ENCODE peak calls at places on chromosome 6, in six cellular contexts. One of them, this sample, is unnamed.

GRCh38 chr6:37381579-37381978 is 27.8 kb downstream of the RNF8 start:
- DNase-seq in B cell: no peak
- DNase-seq in mammary epithelial cell: peak
- DNase-seq in CD8-positive, alpha-beta T cell: no peak
- DNase-seq in mesothelial cell of epicardium: no peak
- DNase-seq in prostate gland: no peak
- DNase-seq in this sample: no peak

GRCh38 chr6:22784611-22785010 is 215.2 kb downstream of the HDGFL1 start:
- DNase-seq in B cell: no peak
- DNase-seq in mammary epithelial cell: no peak
- DNase-seq in CD8-positive, alpha-beta T cell: no peak
- DNase-seq in mesothelial cell of epicardium: no peak
- DNase-seq in prostate gland: no peak
- DNase-seq in this sample: no peak

GRCh38 chr6:62285612-62286469 is at the start of gene KHDRBS2:
- DNase-seq in B cell: peak
- DNase-seq in mammary epithelial cell: peak
- DNase-seq in CD8-positive, alpha-beta T cell: no peak
- DNase-seq in mesothelial cell of epicardium: peak
- DNase-seq in prostate gland: peak
- DNase-seq in this sample: peak

GRCh38 chr6:138371720-138372119 is 6.0 kb upstream of the SMIM28 start:
- DNase-seq in B cell: no peak
- DNase-seq in mammary epithelial cell: no peak
- DNase-seq in CD8-positive, alpha-beta T cell: no peak
- DNase-seq in mesothelial cell of epicardium: no peak
- DNase-seq in prostate gland: no peak
- DNase-seq in this sample: no peak

GRCh38 chr6:57242505-57242904 is 20.4 kb upstream of the RAB23 start:
- DNase-seq in B cell: no peak
- DNase-seq in mammary epithelial cell: peak
- DNase-seq in CD8-positive, alpha-beta T cell: no peak
- DNase-seq in mesothelial cell of epicardium: no peak
- DNase-seq in prostate gland: no peak
- DNase-seq in this sample: no peak

GRCh38 chr6:75882734-75883133 is 133.7 kb downstream of the MYO6 start:
- DNase-seq in B cell: no peak
- DNase-seq in mammary epithelial cell: peak
- DNase-seq in CD8-positive, alpha-beta T cell: no peak
- DNase-seq in mesothelial cell of epicardium: no peak
- DNase-seq in prostate gland: no peak
- DNase-seq in this sample: no peak

GRCh38 chr6:162533009-162533400 is 194.6 kb downstream of the PRKN start:
- DNase-seq in B cell: no peak
- DNase-seq in mammary epithelial cell: no peak
- DNase-seq in CD8-positive, alpha-beta T cell: no peak
- DNase-seq in mesothelial cell of epicardium: no peak
- DNase-seq in prostate gland: no peak
- DNase-seq in this sample: no peak

GRCh38 chr6:134422426-134423231 is 104.7 kb upstream of the SGK1 start:
- DNase-seq in B cell: no peak
- DNase-seq in mammary epithelial cell: peak
- DNase-seq in CD8-positive, alpha-beta T cell: no peak
- DNase-seq in mesothelial cell of epicardium: no peak
- DNase-seq in prostate gland: no peak
- DNase-seq in this sample: no peak

GRCh38 chr6:26240981-26241770 is 123.8 kb upstream of the BTN3A2 start:
- DNase-seq in B cell: no peak
- DNase-seq in mammary epithelial cell: peak
- DNase-seq in CD8-positive, alpha-beta T cell: no peak
- DNase-seq in mesothelial cell of epicardium: no peak
- DNase-seq in prostate gland: no peak
- DNase-seq in this sample: peak

GRCh38 chr6:3612341-3613041 is 139.0 kb downstream of the PXDC1 start:
- DNase-seq in B cell: no peak
- DNase-seq in mammary epithelial cell: peak
- DNase-seq in CD8-positive, alpha-beta T cell: no peak
- DNase-seq in mesothelial cell of epicardium: peak
- DNase-seq in prostate gland: peak
- DNase-seq in this sample: no peak

GRCh38 chr6:12163149-12163548 is 127.0 kb upstream of the EDN1 start:
- DNase-seq in B cell: no peak
- DNase-seq in mammary epithelial cell: no peak
- DNase-seq in CD8-positive, alpha-beta T cell: peak
- DNase-seq in mesothelial cell of epicardium: no peak
- DNase-seq in prostate gland: no peak
- DNase-seq in this sample: no peak

GRCh38 chr6:148140772-148141557 is 201.7 kb upstream of the SASH1 start:
- DNase-seq in B cell: no peak
- DNase-seq in mammary epithelial cell: peak
- DNase-seq in CD8-positive, alpha-beta T cell: no peak
- DNase-seq in mesothelial cell of epicardium: no peak
- DNase-seq in prostate gland: no peak
- DNase-seq in this sample: no peak

GRCh38 chr6:143232849-143233248 is 172.2 kb downstream of the AIG1 start:
- DNase-seq in B cell: no peak
- DNase-seq in mammary epithelial cell: peak
- DNase-seq in CD8-positive, alpha-beta T cell: no peak
- DNase-seq in mesothelial cell of epicardium: no peak
- DNase-seq in prostate gland: peak
- DNase-seq in this sample: no peak
- TF ChIP-seq CTCF in B cell: no peak
- TF ChIP-seq CTCF in mammary epithelial cell: peak
- TF ChIP-seq CTCF in CD8-positive, alpha-beta T cell: no peak
- TF ChIP-seq CTCF in mesothelial cell of epicardium: no peak
- TF ChIP-seq CTCF in prostate gland: peak
- TF ChIP-seq CTCF in this sample: peak

GRCh38 chr6:36184311-36184710 is 12.2 kb upstream of the BRPF3 start:
- DNase-seq in B cell: no peak
- DNase-seq in mammary epithelial cell: no peak
- DNase-seq in CD8-positive, alpha-beta T cell: no peak
- DNase-seq in mesothelial cell of epicardium: no peak
- DNase-seq in prostate gland: no peak
- DNase-seq in this sample: no peak

GRCh38 chr6:36187446-36187845 is 9.1 kb upstream of the BRPF3 start:
- DNase-seq in B cell: no peak
- DNase-seq in mammary epithelial cell: no peak
- DNase-seq in CD8-positive, alpha-beta T cell: no peak
- DNase-seq in mesothelial cell of epicardium: no peak
- DNase-seq in prostate gland: no peak
- DNase-seq in this sample: no peak
- TF ChIP-seq CTCF in B cell: no peak
- TF ChIP-seq CTCF in mammary epithelial cell: no peak
- TF ChIP-seq CTCF in CD8-positive, alpha-beta T cell: no peak
- TF ChIP-seq CTCF in mesothelial cell of epicardium: no peak
- TF ChIP-seq CTCF in prostate gland: no peak
- TF ChIP-seq CTCF in this sample: no peak

DNA sequence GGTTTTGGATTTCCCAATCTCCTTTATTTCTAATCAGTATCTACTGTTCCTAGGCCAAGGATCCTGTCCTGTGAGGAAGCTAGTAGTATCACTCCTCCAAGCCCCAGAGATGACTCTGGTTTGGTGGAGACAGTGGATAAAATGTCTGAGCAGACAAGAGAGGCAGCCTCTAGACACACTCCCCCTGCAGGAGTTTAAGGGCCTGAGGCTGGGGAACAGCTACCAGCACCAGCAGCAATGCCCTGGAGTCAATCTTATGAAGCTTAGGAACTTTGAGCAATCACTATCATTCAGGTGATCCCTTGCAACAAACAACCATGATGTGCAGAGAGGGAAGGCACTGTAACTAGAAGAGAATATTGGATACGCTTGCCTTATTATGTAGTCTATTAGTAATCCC is 384.7 kb upstream of the ID4 start:
- DNase-seq in B cell: no peak
- DNase-seq in mammary epithelial cell: no peak
- DNase-seq in CD8-positive, alpha-beta T cell: no peak
- DNase-seq in mesothelial cell of epicardium: no peak
- DNase-seq in prostate gland: no peak
- DNase-seq in this sample: no peak
- TF ChIP-seq CTCF in B cell: no peak
- TF ChIP-seq CTCF in mammary epithelial cell: no peak
- TF ChIP-seq CTCF in CD8-positive, alpha-beta T cell: no peak
- TF ChIP-seq CTCF in mesothelial cell of epicardium: no peak
- TF ChIP-seq CTCF in prostate gland: no peak
- TF ChIP-seq CTCF in this sample: no peak

DNA sequence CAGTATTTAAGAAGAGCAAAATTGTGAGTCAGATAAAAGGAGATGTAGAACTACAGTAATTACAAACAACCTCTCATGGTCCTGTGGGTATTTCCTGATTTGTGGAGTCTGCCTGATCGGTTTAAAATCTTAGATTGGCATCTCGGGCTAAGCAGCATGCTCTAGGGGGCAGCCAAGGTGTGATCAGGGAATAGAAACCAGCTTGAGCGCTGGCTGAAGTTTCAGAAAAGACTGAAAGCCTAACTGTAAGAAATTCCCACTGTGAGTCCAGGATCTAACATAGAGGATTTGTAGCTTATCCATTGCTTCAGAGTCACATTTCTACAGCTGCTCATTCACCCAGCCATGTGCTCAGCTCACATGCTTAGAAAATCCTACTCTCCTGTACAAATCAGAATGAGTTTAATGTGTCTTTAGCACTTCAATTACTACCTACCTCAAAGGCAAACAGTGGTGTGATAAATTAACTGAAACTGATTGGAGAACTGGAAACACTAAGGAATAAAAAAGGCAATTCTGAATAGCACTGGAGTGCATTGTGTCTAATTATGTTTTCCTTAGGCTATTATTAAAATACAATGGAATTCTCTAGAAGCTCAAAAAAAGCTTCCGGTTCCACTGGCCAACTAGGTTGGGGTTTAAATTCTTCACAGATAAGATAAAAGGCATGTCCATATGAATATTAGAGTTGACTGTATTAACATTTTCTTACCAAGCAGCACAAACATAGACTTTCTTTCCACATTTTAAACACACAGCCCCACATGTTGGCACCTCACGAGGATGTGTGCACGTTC is 73.8 kb upstream of the MPC1 start:
- DNase-seq in B cell: no peak
- DNase-seq in mammary epithelial cell: no peak
- DNase-seq in CD8-positive, alpha-beta T cell: no peak
- DNase-seq in mesothelial cell of epicardium: no peak
- DNase-seq in prostate gland: no peak
- DNase-seq in this sample: no peak
- TF ChIP-seq CTCF in B cell: peak
- TF ChIP-seq CTCF in mammary epithelial cell: no peak
- TF ChIP-seq CTCF in CD8-positive, alpha-beta T cell: no peak
- TF ChIP-seq CTCF in mesothelial cell of epicardium: no peak
- TF ChIP-seq CTCF in prostate gland: peak
- TF ChIP-seq CTCF in this sample: no peak

GRCh38 chr6:122869437-122870024 is 80.5 kb downstream of the SMPDL3A start:
- DNase-seq in B cell: no peak
- DNase-seq in mammary epithelial cell: peak
- DNase-seq in CD8-positive, alpha-beta T cell: no peak
- DNase-seq in mesothelial cell of epicardium: no peak
- DNase-seq in prostate gland: peak
- DNase-seq in this sample: no peak
- TF ChIP-seq CTCF in B cell: no peak
- TF ChIP-seq CTCF in mammary epithelial cell: peak
- TF ChIP-seq CTCF in CD8-positive, alpha-beta T cell: no peak
- TF ChIP-seq CTCF in mesothelial cell of epicardium: no peak
- TF ChIP-seq CTCF in prostate gland: peak
- TF ChIP-seq CTCF in this sample: no peak

DNA sequence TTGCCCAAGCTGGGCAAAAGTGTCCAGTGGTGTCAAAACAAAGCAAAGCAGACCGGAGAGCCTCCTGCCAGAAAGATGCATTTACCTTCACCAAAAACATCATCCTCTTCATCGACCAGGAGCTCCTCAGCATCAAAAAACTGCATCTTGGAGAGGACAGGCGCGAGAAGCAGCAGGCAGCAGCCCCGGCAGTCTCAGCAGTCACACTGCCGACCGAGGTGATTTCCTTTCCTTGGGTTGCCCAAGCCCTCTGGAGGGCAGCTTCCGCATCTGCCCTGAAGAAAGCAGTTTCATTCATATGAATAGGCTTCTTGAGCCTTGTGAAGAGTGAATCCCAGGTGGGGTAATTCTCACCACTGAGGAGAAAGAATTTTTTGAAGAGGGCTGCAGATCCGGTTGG is at the start of gene RIPOR2:
- DNase-seq in B cell: peak
- DNase-seq in mammary epithelial cell: no peak
- DNase-seq in CD8-positive, alpha-beta T cell: peak
- DNase-seq in mesothelial cell of epicardium: no peak
- DNase-seq in prostate gland: no peak
- DNase-seq in this sample: peak
- TF ChIP-seq CTCF in B cell: peak
- TF ChIP-seq CTCF in mammary epithelial cell: no peak
- TF ChIP-seq CTCF in CD8-positive, alpha-beta T cell: peak
- TF ChIP-seq CTCF in mesothelial cell of epicardium: no peak
- TF ChIP-seq CTCF in prostate gland: no peak
- TF ChIP-seq CTCF in this sample: peak

This sample was measured in natural killer cell.